ENCODE peak calls at places on chromosomes 6 and 20, in ten cellular contexts. N is heart left ventricle, M is MM.1S, Y is tibial artery, V is lower lobe of right lung, P is HCT116, I is H9, E is DND-41, W is astrocyte, Q is kidney. Z is an unnamed sample.
A peak's percentile ranks its signal among the peaks of the same experiment; 100 is the strongest.

GRCh38 chr20:45993197-45993951 is 15.3 kb upstream of the MMP9 start:
- DNase-seq in P (peak; percentile 57), I (no peak), Q (peak; percentile 85), M (no peak), N (no peak), E (no peak), W (no peak), V (peak; percentile 50), Y (no peak), Z (peak; percentile 98)

GRCh38 chr6:152595507-152595906 is 41.7 kb downstream of the SYNE1 start:
- DNase-seq in I (no peak), M (no peak), V (no peak), N (no peak), Y (no peak), W (no peak), E (no peak), Q (no peak), P (no peak), Z (no peak)

GRCh38 chr6:21305827-21306469 is 287.6 kb upstream of the SOX4 start:
- DNase-seq in Q (no peak), N (no peak), W (peak; percentile 5), Y (no peak), V (no peak), P (no peak), E (no peak), M (no peak), I (no peak), Z (peak; percentile 11)

GRCh38 chr6:12656841-12657435 is 59.6 kb upstream of the PHACTR1 start:
- DNase-seq in Q (no peak), P (no peak), Y (no peak), W (no peak), I (no peak), M (no peak), E (no peak), N (no peak), V (no peak), Z (no peak)

GRCh38 chr6:136989591-136990578 is 54.9 kb downstream of the IL20RA start:
- DNase-seq in Y (no peak), W (no peak), P (no peak), E (no peak), Q (no peak), M (no peak), V (no peak), I (peak; percentile 84), N (no peak), Z (no peak)

GRCh38 chr6:66173587-66173986 is 466.6 kb upstream of the EYS start:
- DNase-seq in M (no peak), E (no peak), Y (no peak), I (no peak), P (no peak), N (no peak), W (no peak), V (no peak), Q (no peak), Z (no peak)

GRCh38 chr20:42461321-42461720 is 728.4 kb downstream of the PTPRT start:
- DNase-seq in Q (no peak), V (no peak), M (no peak), P (no peak), N (no peak), W (no peak), E (no peak), Y (no peak), I (no peak), Z (no peak)

GRCh38 chr6:28880894-28881780 is 42.6 kb downstream of the TRIM27 start:
- DNase-seq in Q (peak; percentile 84), M (peak; percentile 22), V (no peak), Y (peak; percentile 81), P (peak; percentile 62), I (peak; percentile 71), E (no peak), N (peak; percentile 69), W (peak; percentile 34), Z (no peak)

GRCh38 chr20:47013606-47014005 is 119.0 kb downstream of the EYA2 start:
- DNase-seq in E (no peak), M (no peak), P (no peak), W (no peak), Q (no peak), N (no peak), I (no peak), Y (no peak), V (no peak), Z (no peak)

DNA sequence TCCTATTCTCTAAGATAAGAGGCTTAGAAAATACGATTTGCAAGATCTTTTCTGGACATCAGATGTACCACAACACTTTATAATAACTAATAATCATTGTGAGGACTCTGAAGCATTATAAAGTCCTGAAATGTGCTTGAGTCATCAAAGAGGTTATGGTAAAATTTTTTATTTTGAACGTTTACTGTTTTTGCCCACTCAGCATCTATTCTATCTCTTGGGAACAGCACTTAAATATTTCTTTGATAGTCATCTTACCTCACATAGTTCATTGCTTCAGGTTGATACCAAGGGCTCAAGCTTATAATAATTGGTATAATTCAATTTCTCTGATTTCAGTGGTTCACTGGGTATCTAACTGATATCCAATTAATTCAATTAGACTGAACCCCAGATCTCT is 700.5 kb downstream of the KHDRBS2 start:
- DNase-seq in V (no peak), I (no peak), M (no peak), N (no peak), W (no peak), E (no peak), Q (no peak), P (no peak), Y (no peak), Z (no peak)
- H3K27ac ChIP-seq in V (no peak overlapping the region), I (no peak overlapping the region), M (no peak overlapping the region), N (no peak overlapping the region), W (no peak overlapping the region), E (no peak overlapping the region), Q (no peak overlapping the region), P (no peak overlapping the region), Y (no peak overlapping the region), Z (no peak overlapping the region)

GRCh38 chr6:15431762-15432495 is 186.1 kb downstream of the JARID2 start:
- DNase-seq in V (peak; percentile 57), W (peak; percentile 74), Y (no peak), I (peak; percentile 16), M (no peak), E (no peak), N (no peak), P (no peak), Q (no peak), Z (no peak)

GRCh38 chr6:15430181-15430580 is 184.3 kb downstream of the JARID2 start:
- DNase-seq in W (no peak), N (no peak), M (no peak), Y (no peak), V (no peak), I (no peak), P (no peak), E (no peak), Q (no peak), Z (no peak)

GRCh38 chr6:15427360-15428070 is 181.6 kb downstream of the JARID2 start:
- DNase-seq in V (no peak), E (no peak), M (no peak), I (no peak), W (no peak), P (no peak), Y (no peak), Q (no peak), N (no peak), Z (peak; percentile 50)

GRCh38 chr6:15430947-15431405 is 185.1 kb downstream of the JARID2 start:
- DNase-seq in M (no peak), N (no peak), V (no peak), I (no peak), P (no peak), Q (no peak), W (no peak), E (no peak), Y (no peak), Z (no peak)

DNA sequence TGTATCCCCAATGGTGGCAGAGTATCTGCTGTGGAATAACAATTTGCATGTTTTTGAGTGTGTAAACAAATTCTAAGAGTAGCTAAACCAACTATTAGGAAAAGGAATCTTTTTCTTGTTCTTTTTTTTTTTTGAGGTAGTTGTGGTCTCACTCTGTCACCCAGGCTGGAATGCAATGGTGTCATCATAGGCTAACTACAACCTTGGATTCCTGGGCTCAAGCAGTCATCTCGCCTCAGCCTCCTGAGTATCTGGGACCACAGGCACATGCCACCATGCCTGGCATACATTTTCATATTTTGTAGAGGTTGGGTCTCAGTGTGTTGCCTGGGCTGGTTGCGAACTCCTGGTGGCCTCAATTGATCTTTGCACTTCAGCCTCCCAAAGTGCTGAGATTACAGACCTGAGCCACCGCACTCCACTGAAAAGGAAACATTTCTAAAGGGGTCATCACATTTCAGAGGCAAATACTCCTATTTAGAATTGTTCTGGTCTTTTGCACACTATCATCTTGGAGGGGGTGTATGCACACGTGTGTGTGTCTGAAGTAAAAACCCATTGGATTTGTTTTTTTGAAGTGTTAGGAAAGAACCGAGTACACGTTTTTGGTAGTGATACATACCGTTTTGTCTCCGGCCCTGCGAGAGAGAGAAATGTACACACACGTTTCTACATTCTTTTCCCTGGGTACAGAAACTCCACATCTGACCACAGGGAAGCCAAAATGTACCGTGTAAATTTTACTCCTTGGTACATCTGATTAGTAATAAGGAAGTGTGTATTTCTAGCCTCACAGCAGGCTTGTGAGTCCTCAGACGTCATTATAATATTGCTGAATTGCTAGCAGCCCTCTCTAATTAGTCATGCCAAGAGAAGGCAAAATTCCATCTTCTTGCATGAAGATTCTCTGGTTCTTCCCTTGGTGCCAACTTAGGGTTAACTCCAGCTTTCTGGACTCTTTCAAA is 183.6 kb downstream of the JARID2 start:
- DNase-seq in E (no peak), M (no peak), V (no peak), I (no peak), N (no peak), W (peak; percentile 80), Y (no peak), P (no peak), Q (no peak), Z (peak; percentile 55)
- H3K4me1 ChIP-seq in E (peaks cover 12% of the 10 kb centered on the region), M (peaks cover 36% of the 10 kb centered on the region), V (peaks cover 80% of the 10 kb centered on the region), I (peaks cover 52% of the 10 kb centered on the region), N (peaks cover 27% of the 10 kb centered on the region), W (peaks cover 42% of the 10 kb centered on the region), Y (peaks cover 17% of the 10 kb centered on the region), P (no peaks in the 10 kb centered on the region), Q (peaks cover 12% of the 10 kb centered on the region), Z (peaks cover 41% of the 10 kb centered on the region)

GRCh38 chr6:2416128-2416712 is 170.8 kb upstream of the GMDS start:
- DNase-seq in E (no peak), I (no peak), W (no peak), Q (no peak), V (no peak), N (no peak), P (no peak), Y (no peak), M (no peak), Z (no peak)

GRCh38 chr6:2410982-2411381 is 165.6 kb upstream of the GMDS start:
- DNase-seq in I (no peak), V (no peak), Y (no peak), M (no peak), E (no peak), N (no peak), P (no peak), W (no peak), Q (no peak), Z (no peak)

GRCh38 chr6:2414885-2415523 is 169.6 kb upstream of the GMDS start:
- DNase-seq in N (no peak), M (no peak), V (no peak), E (no peak), I (no peak), P (no peak), W (no peak), Q (no peak), Y (no peak), Z (no peak)

GRCh38 chr6:2412731-2413130 is 167.3 kb upstream of the GMDS start:
- DNase-seq in Y (no peak), Q (no peak), V (no peak), P (no peak), W (peak; percentile 79), E (no peak), I (no peak), N (no peak), M (no peak), Z (peak; percentile 55)
- H3K27ac ChIP-seq in Y (no peak overlapping the region), Q (no peak overlapping the region), V (no peak overlapping the region), P (no peak overlapping the region), W (peak overlapping the region; percentile 41), E (no peak overlapping the region), I (no peak overlapping the region), N (no peak overlapping the region), M (no peak overlapping the region), Z (no peak overlapping the region)

GRCh38 chr6:134379086-134379485 is 61.2 kb upstream of the SGK1 start:
- DNase-seq in W (no peak), N (no peak), P (peak; percentile 73), I (peak; percentile 79), E (no peak), M (no peak), V (peak; percentile 60), Y (no peak), Q (no peak), Z (peak; percentile 96)
- H3K4me1 ChIP-seq in W (no peaks in the 10 kb centered on the region), N (no peaks in the 10 kb centered on the region), P (peaks cover 10% of the 10 kb centered on the region), I (peaks cover 3% of the 10 kb centered on the region), E (peaks cover 17% of the 10 kb centered on the region), M (peaks cover 10% of the 10 kb centered on the region), V (peaks cover 31% of the 10 kb centered on the region), Y (peaks cover 6% of the 10 kb centered on the region), Q (no peaks in the 10 kb centered on the region), Z (peaks cover 16% of the 10 kb centered on the region)